ENCODE peak calls at places on chromosomes 1 and 21, in four cellular contexts. One of them, this sample, is unnamed.

GRCh38 chr1:22208265-22208972 is 65.5 kb upstream of the WNT4 start:
- DNase-seq in central memory CD4-positive, alpha-beta T cell: no peak
- DNase-seq in RCC 7860: no peak
- DNase-seq in NCI-H1105: no peak
- DNase-seq in this sample: no peak

GRCh38 chr1:172356620-172357019 is 63.9 kb upstream of the C1orf105 start:
- DNase-seq in RCC 7860: peak; percentile 93
- DNase-seq in NCI-H1105: no peak
- DNase-seq in central memory CD4-positive, alpha-beta T cell: no peak
- DNase-seq in this sample: no peak

GRCh38 chr1:42936309-42937078 is 22.2 kb downstream of the SLC2A1 start:
- DNase-seq in central memory CD4-positive, alpha-beta T cell: no peak
- DNase-seq in RCC 7860: peak; percentile 93
- DNase-seq in NCI-H1105: no peak
- DNase-seq in this sample: no peak

GRCh38 chr1:223748405-223748772 is 36.0 kb downstream of the CAPN2 start:
- DNase-seq in NCI-H1105: no peak
- DNase-seq in RCC 7860: no peak
- DNase-seq in central memory CD4-positive, alpha-beta T cell: no peak
- DNase-seq in this sample: no peak

GRCh38 chr1:116533425-116533820 is 37.4 kb downstream of the CD58 start:
- DNase-seq in NCI-H1105: no peak
- DNase-seq in RCC 7860: no peak
- DNase-seq in central memory CD4-positive, alpha-beta T cell: no peak
- DNase-seq in this sample: no peak

GRCh38 chr1:6905790-6906189 is 120.5 kb downstream of the CAMTA1 start:
- DNase-seq in central memory CD4-positive, alpha-beta T cell: no peak
- DNase-seq in RCC 7860: no peak
- DNase-seq in NCI-H1105: no peak
- DNase-seq in this sample: no peak

GRCh38 chr1:91750398-91750996 is 135.5 kb downstream of the TGFBR3 start:
- DNase-seq in central memory CD4-positive, alpha-beta T cell: no peak
- DNase-seq in NCI-H1105: no peak
- DNase-seq in RCC 7860: no peak
- DNase-seq in this sample: no peak

GRCh38 chr1:200979574-200980451 is 43.7 kb downstream of the KIF21B start:
- DNase-seq in NCI-H1105: peak; percentile 16
- DNase-seq in RCC 7860: peak; percentile 27
- DNase-seq in central memory CD4-positive, alpha-beta T cell: peak; percentile 46
- DNase-seq in this sample: peak; percentile 11

GRCh38 chr1:92483442-92484170 is 3.1 kb downstream of the GFI1 start:
- DNase-seq in RCC 7860: no peak
- DNase-seq in NCI-H1105: peak; percentile 84
- DNase-seq in central memory CD4-positive, alpha-beta T cell: no peak
- DNase-seq in this sample: peak; percentile 54

GRCh38 chr21:35335951-35336446 is 286.9 kb upstream of the RUNX1 start:
- DNase-seq in NCI-H1105: no peak
- DNase-seq in RCC 7860: no peak
- DNase-seq in central memory CD4-positive, alpha-beta T cell: no peak
- DNase-seq in this sample: no peak

GRCh38 chr1:87805661-87806376 is 477.1 kb downstream of the LMO4 start:
- DNase-seq in RCC 7860: peak; percentile 92
- DNase-seq in central memory CD4-positive, alpha-beta T cell: no peak
- DNase-seq in NCI-H1105: no peak
- DNase-seq in this sample: no peak

GRCh38 chr1:241715435-241715834 is 63.4 kb downstream of the WDR64 start:
- DNase-seq in NCI-H1105: no peak
- DNase-seq in central memory CD4-positive, alpha-beta T cell: no peak
- DNase-seq in RCC 7860: no peak
- DNase-seq in this sample: no peak

GRCh38 chr1:231420959-231421615 is 1.0 kb downstream of the EGLN1 start:
- DNase-seq in central memory CD4-positive, alpha-beta T cell: peak; percentile 16
- DNase-seq in NCI-H1105: peak; percentile 4
- DNase-seq in RCC 7860: peak; percentile 44
- DNase-seq in this sample: peak; percentile 70

GRCh38 chr21:41877901-41878830 is 978 bp downstream of the PRDM15 start:
- DNase-seq in central memory CD4-positive, alpha-beta T cell: peak; percentile 28
- DNase-seq in RCC 7860: no peak
- DNase-seq in NCI-H1105: peak; percentile 30
- DNase-seq in this sample: peak; percentile 49

GRCh38 chr1:226601456-226601855 is 52.9 kb downstream of the STUM start:
- DNase-seq in NCI-H1105: no peak
- DNase-seq in central memory CD4-positive, alpha-beta T cell: no peak
- DNase-seq in RCC 7860: no peak
- DNase-seq in this sample: no peak

GRCh38 chr21:16180613-16181012 is 450.8 kb downstream of the USP25 start:
- DNase-seq in RCC 7860: no peak
- DNase-seq in central memory CD4-positive, alpha-beta T cell: no peak
- DNase-seq in NCI-H1105: no peak
- DNase-seq in this sample: no peak

GRCh38 chr21:44471996-44472395 is 16.7 kb downstream of the LRRC3 start:
- DNase-seq in central memory CD4-positive, alpha-beta T cell: no peak
- DNase-seq in RCC 7860: no peak
- DNase-seq in NCI-H1105: no peak
- DNase-seq in this sample: no peak

GRCh38 chr21:22535630-22536029 is 1537.4 kb downstream of the NCAM2 start:
- DNase-seq in central memory CD4-positive, alpha-beta T cell: no peak
- DNase-seq in NCI-H1105: no peak
- DNase-seq in RCC 7860: no peak
- DNase-seq in this sample: no peak

GRCh38 chr1:160096491-160097116 is 1.8 kb downstream of the IGSF8 start:
- DNase-seq in central memory CD4-positive, alpha-beta T cell: no peak
- DNase-seq in RCC 7860: no peak
- DNase-seq in NCI-H1105: no peak
- DNase-seq in this sample: no peak

GRCh38 chr1:36367067-36367466 is 18.7 kb downstream of the STK40 start:
- DNase-seq in NCI-H1105: no peak
- DNase-seq in RCC 7860: no peak
- DNase-seq in central memory CD4-positive, alpha-beta T cell: peak; percentile 58
- DNase-seq in this sample: no peak

GRCh38 chr1:44576456-44577150 is 97.7 kb downstream of the TMEM53 start:
- DNase-seq in NCI-H1105: no peak
- DNase-seq in central memory CD4-positive, alpha-beta T cell: no peak
- DNase-seq in RCC 7860: no peak
- DNase-seq in this sample: no peak

This sample was measured in RKO.